ENCODE peak calls at places on chromosomes 11 and 22, in four cellular contexts. R is Peyer's patch, M is fibroblast of mammary gland, F is A549. X is an unnamed sample.
A peak's percentile ranks its signal among the peaks of the same experiment; 100 is the strongest.

GRCh38 chr11:29224739-29225384 is 792.0 kb downstream of the KCNA4 start:
- DNase-seq in R (no peak), M (no peak), F (no peak), X (no peak)

GRCh38 chr11:6705905-6706535 is 22.9 kb upstream of the MRPL17 start:
- DNase-seq in M (peak; percentile 70), R (peak; percentile 74), F (peak; percentile 45), X (peak; percentile 82)

GRCh38 chr22:44212936-44213335 is 32.2 kb downstream of the PARVG start:
- DNase-seq in R (no peak), F (no peak), M (no peak), X (no peak)

GRCh38 chr11:75347781-75348613 is 3.5 kb downstream of the ARRB1 start:
- DNase-seq in M (peak; percentile 98), R (peak; percentile 58), F (no peak), X (peak; percentile 96)

GRCh38 chr11:11427185-11427944 is 74.3 kb upstream of the CSNK2A3 start:
- DNase-seq in M (no peak), F (no peak), R (no peak), X (no peak)

GRCh38 chr22:29798318-29798717 is 31.1 kb downstream of the UQCR10 start:
- DNase-seq in R (no peak), M (peak; percentile 42), F (no peak), X (no peak)

GRCh38 chr11:128302425-128303186 is 284.8 kb downstream of the ETS1 start:
- DNase-seq in R (peak; percentile 84), M (no peak), F (no peak), X (no peak)

GRCh38 chr11:78753297-78753696 is 178.6 kb upstream of the NARS2 start:
- DNase-seq in R (no peak), M (no peak), F (no peak), X (peak; percentile 44)

GRCh38 chr22:24510694-24511625 is 15.8 kb downstream of the UPB1 start:
- DNase-seq in F (no peak), M (peak; percentile 54), R (peak; percentile 58), X (peak; percentile 44)

GRCh38 chr11:9815486-9816136 is 151.7 kb downstream of the SWAP70 start:
- DNase-seq in F (peak; percentile 54), R (no peak), M (peak; percentile 93), X (peak; percentile 89)

GRCh38 chr11:68978931-68979591 is 1.7 kb downstream of the MRGPRD start:
- DNase-seq in F (no peak), R (peak; percentile 32), M (no peak), X (no peak)

GRCh38 chr22:23525510-23525909 is 54.6 kb downstream of the IGLL1 start:
- DNase-seq in F (no peak), R (no peak), M (no peak), X (no peak)

GRCh38 chr11:33608386-33608785 is 92.2 kb downstream of the C11orf91 start:
- DNase-seq in R (no peak), F (no peak), M (no peak), X (no peak)

GRCh38 chr11:68584991-68585524 is 99.3 kb upstream of the GAL start:
- DNase-seq in M (no peak), F (no peak), R (no peak), X (no peak)

GRCh38 chr11:117143390-117143789 is 697 bp upstream of the PAFAH1B2 start:
- DNase-seq in R (peak; percentile 67), F (peak; percentile 43), M (peak; percentile 68), X (peak; percentile 78)

GRCh38 chr22:49244466-49245420 is 582.9 kb downstream of the BRD1 start:
- DNase-seq in F (no peak), R (no peak), M (no peak), X (no peak)

GRCh38 chr11:119651802-119652584 is 77.0 kb downstream of the NECTIN1 start:
- DNase-seq in F (no peak), M (no peak), R (no peak), X (no peak)

GRCh38 chr22:23969071-23969470 is 2.4 kb downstream of the DDTL start:
- DNase-seq in M (no peak), R (peak; percentile 32), F (no peak), X (no peak)

GRCh38 chr11:120612363-120613263 is 101.1 kb downstream of the GRIK4 start:
- DNase-seq in M (peak; percentile 58), R (peak; percentile 74), F (peak; percentile 49), X (peak; percentile 18)

GRCh38 chr11:112222303-112222702 is 3.9 kb upstream of the PTS start:
- DNase-seq in F (no peak), M (no peak), R (no peak), X (no peak)

GRCh38 chr11:85827768-85828639 is 17.1 kb upstream of the SYTL2 start:
- DNase-seq in M (peak; percentile 93), F (peak; percentile 85), R (no peak), X (peak; percentile 81)

GRCh38 chr22:41862530-41863266 is 29.8 kb downstream of the SREBF2 start:
- DNase-seq in F (no peak), R (peak; percentile 58), M (peak; percentile 43), X (peak; percentile 62)

GRCh38 chr11:119493712-119494111 is 70.7 kb upstream of the THY1 start:
- DNase-seq in R (no peak), M (no peak), F (no peak), X (peak; percentile 55)

GRCh38 chr11:12680246-12680939 is 6.2 kb downstream of the TEAD1 start:
- DNase-seq in M (peak; percentile 92), F (peak; percentile 92), R (peak; percentile 86), X (peak; percentile 88)

GRCh38 chr11:61888043-61888442 is 3.3 kb downstream of the FADS3 start:
- DNase-seq in F (peak; percentile 70), M (peak; percentile 87), R (peak; percentile 56), X (peak; percentile 91)

GRCh38 chr11:105621985-105622384 is 12.1 kb downstream of the GRIA4 start:
- DNase-seq in F (no peak), R (no peak), M (no peak), X (peak; percentile 3)

GRCh38 chr11:62390727-62391126 is 28.1 kb upstream of the SCGB1A1 start:
- DNase-seq in F (no peak), M (peak; percentile 23), R (no peak), X (no peak)

DNA sequence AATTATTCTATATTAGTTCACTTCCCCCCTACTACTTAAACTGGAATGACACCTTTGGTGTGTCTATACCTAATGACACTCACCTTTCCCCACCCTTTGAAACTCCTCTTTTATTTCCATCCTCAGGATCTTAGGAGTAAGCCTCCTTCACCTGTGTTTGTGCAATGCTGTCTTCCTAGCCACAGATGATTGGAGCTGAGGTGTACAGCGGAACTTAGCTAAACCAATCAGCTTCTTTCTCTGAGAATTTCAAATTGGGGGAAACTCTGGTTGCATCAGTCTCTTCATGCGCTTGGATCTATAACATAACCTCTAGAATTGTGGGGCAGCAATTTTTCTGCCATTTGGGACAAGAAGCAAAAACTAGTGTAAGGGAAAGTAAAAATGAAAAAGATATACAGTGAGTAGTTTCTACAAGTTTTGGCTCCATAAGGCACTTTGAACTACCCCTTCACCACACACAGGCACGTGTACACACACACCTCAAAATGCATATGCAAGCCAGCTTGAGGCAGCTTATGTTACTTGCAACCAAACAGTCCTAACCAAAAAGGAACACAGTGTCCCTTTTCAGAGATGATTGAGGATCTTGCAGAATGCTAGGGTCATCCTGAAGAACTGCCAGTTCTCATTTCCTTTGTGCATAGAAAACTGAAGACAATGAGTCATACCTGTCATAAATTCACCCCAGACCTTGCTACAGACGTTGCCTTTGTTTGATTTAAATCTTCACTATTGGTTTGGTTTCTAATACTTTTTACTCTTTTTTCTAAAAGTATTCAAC is 36.0 kb upstream of the LDLRAD3 start:
- DNase-seq in R (peak; percentile 49), M (peak; percentile 100), F (peak; percentile 45), X (peak; percentile 87)
- H3K4me3 ChIP-seq in R (no peak overlapping the region), M (no peak overlapping the region), F (no peak overlapping the region), X (no peak overlapping the region)

GRCh38 chr11:76776472-76776871 is 6.7 kb upstream of the TSKU start:
- DNase-seq in M (no peak), F (no peak), R (no peak), X (no peak)
- H3K4me3 ChIP-seq in M (no peak overlapping the region), F (no peak overlapping the region), R (no peak overlapping the region), X (no peak overlapping the region)

DNA sequence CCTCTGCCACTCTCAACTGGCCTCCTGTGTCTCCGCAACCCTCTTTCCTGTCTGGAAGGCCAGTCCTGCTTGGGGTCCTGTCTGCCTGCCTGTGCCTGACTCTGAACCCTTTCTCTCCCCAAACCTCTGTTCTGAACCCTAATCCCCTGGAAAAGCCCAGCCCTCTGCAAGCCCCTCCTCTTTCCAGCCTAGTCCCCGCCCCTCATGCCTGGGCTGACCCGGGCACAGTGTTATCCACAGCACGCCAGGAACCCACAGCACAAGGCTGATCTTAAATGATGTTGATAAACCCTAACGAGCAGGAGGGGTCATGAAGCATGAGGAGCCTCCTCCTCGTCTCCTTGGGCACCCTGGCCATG is at the start of gene IFITM10:
- DNase-seq in M (peak; percentile 35), F (no peak), R (peak; percentile 66), X (peak; percentile 66)
- H3K4me3 ChIP-seq in M (peak within 1 kb of the TSS; percentile 33), F (peak within 1 kb of the TSS; percentile 34), R (peak within 1 kb of the TSS; percentile 41), X (peak within 1 kb of the TSS; percentile 24)

DNA sequence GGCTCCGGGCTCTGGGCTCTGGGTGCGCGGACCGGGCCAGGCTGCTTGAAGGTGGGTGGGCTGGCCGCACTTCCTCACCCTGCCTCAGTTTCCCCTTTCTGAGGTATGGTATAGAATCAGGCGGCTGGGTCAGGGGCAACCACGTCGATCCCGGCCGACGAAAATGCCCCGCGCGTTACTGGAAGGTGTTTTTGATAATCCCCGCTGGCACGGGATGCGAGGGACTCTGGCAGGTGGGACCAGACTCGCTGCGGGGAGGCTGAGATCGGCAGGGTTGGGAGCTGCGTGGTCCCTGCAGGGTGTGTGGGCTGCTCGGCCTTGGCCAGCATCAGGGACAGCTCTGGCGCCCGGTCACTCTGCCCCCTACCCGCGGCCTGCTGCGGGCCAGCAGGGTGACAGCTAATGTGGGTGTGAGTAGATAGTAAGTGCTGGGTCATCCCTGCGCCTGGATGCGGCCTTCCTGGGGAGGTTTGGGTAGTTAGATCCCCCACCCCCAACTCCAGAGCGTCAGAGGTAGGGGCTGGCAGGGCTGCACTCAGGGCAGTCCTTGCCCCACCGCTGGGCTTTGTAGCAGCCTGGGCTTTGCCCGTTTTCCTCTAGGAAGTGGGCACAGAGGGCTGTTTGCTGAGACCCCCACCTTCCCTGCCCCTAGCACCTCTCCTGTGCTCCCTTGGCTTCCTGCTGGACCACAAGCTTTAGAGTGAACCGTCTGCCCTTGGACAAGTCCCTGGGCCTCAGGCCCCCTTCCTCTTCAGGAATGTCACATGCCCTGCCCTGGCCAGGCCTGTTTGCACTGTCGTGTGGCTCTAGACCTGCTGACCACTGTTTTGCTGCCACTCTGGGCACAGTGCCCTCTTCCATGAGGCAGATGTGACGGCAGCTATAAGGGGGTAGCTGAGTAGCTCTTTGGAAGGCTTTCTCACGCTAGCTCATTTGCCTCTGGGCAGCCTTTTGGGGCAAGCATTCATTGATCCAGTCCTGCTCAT is 579 bp downstream of the TANGO2 start:
- DNase-seq in F (no peak), M (peak; percentile 64), R (peak; percentile 59), X (peak; percentile 59)
- H3K4me3 ChIP-seq in F (peak overlapping the region; percentile 87), M (peak overlapping the region; percentile 88), R (peak overlapping the region; percentile 99), X (peak overlapping the region; percentile 96)

DNA sequence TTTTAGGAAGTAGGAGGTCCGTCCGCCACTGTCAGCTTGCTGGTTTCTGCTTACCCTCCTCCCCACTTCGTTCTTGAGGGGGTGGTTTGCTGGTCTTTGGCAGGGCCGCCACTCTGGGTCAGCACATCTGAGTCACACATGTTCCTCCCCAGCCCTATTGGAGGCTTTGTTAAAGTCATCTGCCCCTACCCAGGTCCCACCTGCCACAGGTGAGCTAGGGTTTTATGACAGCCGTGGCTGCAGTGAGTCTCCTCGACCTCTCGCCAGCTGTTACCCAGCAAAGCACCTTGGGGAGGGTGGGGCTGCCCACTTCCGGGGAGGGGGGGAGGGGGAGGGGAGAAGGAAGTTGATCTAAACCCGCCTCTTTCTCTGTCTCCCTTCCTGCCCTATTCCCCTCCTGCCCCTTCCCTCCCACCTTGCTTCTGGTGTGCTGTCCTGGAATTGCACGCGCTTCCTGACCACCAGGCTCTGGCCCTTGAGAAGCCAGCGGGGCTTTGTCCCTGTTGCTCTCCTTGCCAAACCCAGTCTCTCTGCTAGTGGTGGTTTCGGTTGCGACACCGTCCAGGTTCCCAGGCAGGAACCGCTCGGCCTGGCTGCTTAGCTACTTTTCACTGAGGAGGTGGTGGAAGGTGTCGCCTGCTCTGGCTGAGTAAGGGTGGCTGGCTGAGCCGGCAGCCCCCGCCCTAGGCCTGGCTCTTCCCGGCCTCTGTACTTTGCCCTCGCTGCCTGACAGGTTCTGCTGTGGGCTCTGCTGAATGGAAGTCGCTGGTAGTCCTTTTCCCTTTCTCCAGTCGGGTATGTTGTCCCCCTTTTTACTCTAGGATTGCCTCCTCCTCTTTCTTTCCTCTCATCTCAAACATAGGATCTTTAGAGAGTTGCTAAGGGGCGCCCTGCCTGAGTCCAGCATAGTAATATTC is 28.5 kb downstream of the RCOR2 start:
- DNase-seq in M (peak; percentile 78), R (peak; percentile 89), F (peak; percentile 32), X (peak; percentile 60)
- H3K4me3 ChIP-seq in M (peak overlapping the region; percentile 24), R (peak overlapping the region; percentile 48), F (peak overlapping the region; percentile 2), X (no peak overlapping the region)

X was measured in foreskin fibroblast.